ENCODE peak calls at places on chromosomes 16 and 17, in nine cellular contexts. B is naive thymus-derived CD8-positive, alpha-beta T cell; X is RWPE1; A is AG09309; I is ascending aorta; Q is body of pancreas; M is activated CD4-positive, alpha-beta T cell treated with anti-CD3 and anti-CD28 coated beads, Interleukin-2, amount 10 ng/mL, durations not matched to agents 7 days and 5 days; K is BE2C; S is BJ. R is an unnamed sample.

GRCh38 chr16:71401988-71402387 is 39.9 kb downstream of the TLE7 start:
- DNase-seq in B (no peak), X (no peak), A (no peak), I (no peak), Q (no peak), M (no peak), K (no peak), S (no peak), R (no peak)

GRCh38 chr17:21376835-21377690 is 906 bp downstream of the KCNJ12 start:
- DNase-seq in B (no peak), X (peak), A (no peak), I (no peak), Q (peak), M (no peak), K (peak), S (no peak), R (no peak)

GRCh38 chr17:80097307-80097630 is 4.1 kb upstream of the GAA start:
- DNase-seq in B (no peak), X (no peak), A (no peak), I (no peak), Q (no peak), M (no peak), K (no peak), S (no peak), R (no peak)

GRCh38 chr16:914453-914852 is 56.3 kb downstream of the LMF1 start:
- DNase-seq in B (no peak), X (peak), A (no peak), I (no peak), Q (no peak), M (no peak), K (no peak), S (no peak), R (no peak)

GRCh38 chr16:11049396-11050059 is 105.2 kb downstream of the CLEC16A start:
- DNase-seq in B (no peak), X (peak), A (no peak), I (peak), Q (no peak), M (no peak), K (no peak), S (no peak), R (no peak)

GRCh38 chr17:4154201-4154600 is 11.2 kb downstream of the CYB5D2 start:
- DNase-seq in B (no peak), X (no peak), A (no peak), I (no peak), Q (no peak), M (no peak), K (no peak), S (no peak), R (no peak)

GRCh38 chr16:65229191-65229662 is 107.4 kb upstream of the CDH11 start:
- DNase-seq in B (no peak), X (no peak), A (peak), I (no peak), Q (no peak), M (no peak), K (no peak), S (peak), R (no peak)

GRCh38 chr17:73506470-73507435 is 137.5 kb downstream of the SDK2 start:
- DNase-seq in B (no peak), X (no peak), A (no peak), I (no peak), Q (no peak), M (no peak), K (peak), S (no peak), R (no peak)

GRCh38 chr16:11587643-11588247 is 1.0 kb upstream of the LITAF start:
- DNase-seq in B (no peak), X (no peak), A (no peak), I (no peak), Q (no peak), M (no peak), K (peak), S (no peak), R (no peak)

GRCh38 chr17:82737981-82738877 is 2.8 kb downstream of the FN3K start:
- DNase-seq in B (no peak), X (no peak), A (no peak), I (no peak), Q (peak), M (no peak), K (no peak), S (no peak), R (no peak)

GRCh38 chr16:840561-841454 is 40.3 kb upstream of the GNG13 start:
- DNase-seq in B (peak), X (no peak), A (no peak), I (no peak), Q (no peak), M (no peak), K (no peak), S (no peak), R (no peak)

GRCh38 chr16:72299684-72300243 is 127.8 kb upstream of the PMFBP1 start:
- DNase-seq in B (no peak), X (no peak), A (no peak), I (no peak), Q (no peak), M (no peak), K (no peak), S (no peak), R (no peak)

GRCh38 chr17:6061290-6061689 is 8.9 kb upstream of the WSCD1 start:
- DNase-seq in B (no peak), X (peak), A (no peak), I (peak), Q (no peak), M (no peak), K (no peak), S (no peak), R (no peak)